ENCODE peak calls at places on chromosomes 13 and 19, in six cellular contexts. F is NCI-H1105 treated with DMSO at 0.1 percent for 48 hours; D is astrocyte of the spinal cord; I is GM03348; Z is activated T-cell treated with anti-CD3 and anti-CD28 coated beads, Interleukin-2, amount 50 U/mL, for 24 hours; J is osteocyte. Q is an unnamed sample.
A peak's percentile ranks its signal among the peaks of the same experiment; 100 is the strongest.

GRCh38 chr13:21998279-21998678 is 327.4 kb downstream of the FGF9 start:
- DNase-seq in F (no peak), D (no peak), I (no peak), Z (no peak), J (peak; percentile 53), Q (no peak)

GRCh38 chr19:38834104-38834490 is 2.5 kb upstream of the ECH1 start:
- DNase-seq in F (no peak), D (no peak), I (no peak), Z (no peak), J (no peak), Q (no peak)

GRCh38 chr19:58364127-58364526 is 1.6 kb upstream of the ZNF497 start:
- DNase-seq in F (no peak), D (no peak), I (no peak), Z (no peak), J (no peak), Q (no peak)

GRCh38 chr19:54439174-54439851 is 9.7 kb upstream of the LENG8 start:
- DNase-seq in F (no peak), D (peak; percentile 50), I (no peak), Z (no peak), J (no peak), Q (peak; percentile 52)

GRCh38 chr13:31131470-31131961 is 30.2 kb downstream of the HSPH1 start:
- DNase-seq in F (no peak), D (no peak), I (no peak), Z (no peak), J (no peak), Q (no peak)

GRCh38 chr19:17244618-17245534 is 843 bp downstream of the NR2F6 start:
- DNase-seq in F (peak; percentile 2), D (no peak), I (peak; percentile 46), Z (peak; percentile 49), J (no peak), Q (no peak)

GRCh38 chr19:51621178-51621577 is 9.0 kb downstream of the SIGLEC5 start:
- DNase-seq in F (no peak), D (no peak), I (no peak), Z (no peak), J (no peak), Q (no peak)

GRCh38 chr13:29745704-29746103 is 104.7 kb downstream of the UBL3 start:
- DNase-seq in F (no peak), D (no peak), I (no peak), Z (no peak), J (no peak), Q (no peak)

GRCh38 chr19:21912654-21913053 is 76.7 kb upstream of the ZNF43 start:
- DNase-seq in F (no peak), D (no peak), I (no peak), Z (no peak), J (no peak), Q (no peak)

Q was measured in brain microvascular endothelial cell.